ENCODE peak calls at places on chromosomes 2 and 18, in nine cellular contexts. U, X, F, R, D, A, P, E and N are unnamed samples.
A peak's percentile ranks its signal among the peaks of the same experiment; 100 is the strongest.

GRCh38 chr2:241036964-241037421 is 38.6 kb downstream of the SNED1 start:
- DNase-seq in E (no peak), A (peak; percentile 77), D (no peak), U (no peak), R (no peak), X (no peak), F (no peak), P (no peak), N (no peak)

GRCh38 chr2:134917958-134918517 is 584 bp upstream of the CCNT2 start:
- DNase-seq in P (no peak), D (peak; percentile 94), E (no peak), F (peak; percentile 96), U (no peak), A (no peak), X (peak; percentile 87), R (no peak), N (no peak)

GRCh38 chr18:43620936-43621335 is 343.6 kb upstream of the SYT4 start:
- DNase-seq in A (peak; percentile 21), R (peak; percentile 55), F (peak; percentile 8), D (peak; percentile 68), E (no peak), P (no peak), U (peak; percentile 16), X (no peak), N (no peak)

GRCh38 chr18:21686282-21687105 is 18.1 kb downstream of the ABHD3 start:
- DNase-seq in P (no peak), D (no peak), F (no peak), A (no peak), R (peak; percentile 54), X (no peak), E (no peak), U (no peak), N (no peak)

GRCh38 chr2:124919296-124919695 is 894.2 kb downstream of the CNTNAP5 start:
- DNase-seq in R (no peak), E (no peak), U (no peak), D (no peak), F (no peak), P (no peak), X (no peak), A (no peak), N (no peak)

GRCh38 chr2:11635141-11635540 is 34.9 kb downstream of the NTSR2 start:
- DNase-seq in R (no peak), F (no peak), D (no peak), X (no peak), P (no peak), E (no peak), U (no peak), A (no peak), N (no peak)

GRCh38 chr18:51614033-51614432 is 416.6 kb upstream of the MEX3C start:
- DNase-seq in F (no peak), A (no peak), U (peak; percentile 76), E (no peak), R (no peak), P (no peak), X (no peak), D (no peak), N (peak; percentile 15)

GRCh38 chr18:4077204-4077603 is 377.9 kb downstream of the DLGAP1 start:
- DNase-seq in E (no peak), U (no peak), P (no peak), D (no peak), R (no peak), A (no peak), X (no peak), F (no peak), N (no peak)

GRCh38 chr2:79977782-79978181 is 326.8 kb downstream of the LRRTM1 start:
- DNase-seq in P (no peak), X (no peak), U (no peak), F (no peak), E (no peak), R (peak; percentile 11), D (no peak), A (no peak), N (no peak)

GRCh38 chr2:119025762-119026351 is 83.9 kb downstream of the MARCO start:
- DNase-seq in U (no peak), F (no peak), R (no peak), X (no peak), E (no peak), P (no peak), D (no peak), A (no peak), N (no peak)

GRCh38 chr18:79395308-79395640 is 456 bp upstream of the NFATC1 start:
- DNase-seq in U (no peak), R (no peak), D (no peak), X (no peak), E (no peak), A (no peak), P (no peak), F (no peak), N (no peak)

GRCh38 chr2:42929985-42930581 is 137.7 kb upstream of the HAAO start:
- DNase-seq in P (no peak), X (no peak), F (no peak), A (no peak), D (peak; percentile 26), E (no peak), U (no peak), R (peak; percentile 73), N (no peak)

GRCh38 chr2:160337728-160338127 is 137.7 kb upstream of the ITGB6 start:
- DNase-seq in R (no peak), E (no peak), X (no peak), U (no peak), D (no peak), A (no peak), F (no peak), P (no peak), N (no peak)

GRCh38 chr2:38462121-38462634 is 85.1 kb upstream of the ATL2 start:
- DNase-seq in X (peak; percentile 33), R (peak; percentile 86), P (no peak), A (no peak), E (no peak), D (no peak), U (peak; percentile 98), F (peak; percentile 100), N (peak; percentile 84)

GRCh38 chr18:12598181-12598921 is 59.6 kb downstream of the SPIRE1 start:
- DNase-seq in U (peak; percentile 49), P (no peak), A (no peak), F (no peak), X (no peak), D (no peak), E (no peak), R (peak; percentile 58), N (no peak)

GRCh38 chr18:72869786-72870185 is 2.0 kb upstream of the NETO1 start:
- DNase-seq in A (peak; percentile 40), F (no peak), R (peak; percentile 42), U (no peak), D (no peak), E (no peak), P (no peak), X (no peak), N (no peak)

GRCh38 chr18:58640891-58641610 is 12.2 kb upstream of the ALPK2 start:
- DNase-seq in F (no peak), A (no peak), U (no peak), P (no peak), R (no peak), X (no peak), E (no peak), D (no peak), N (no peak)

GRCh38 chr2:16281451-16282330 is 341.3 kb downstream of the MYCN start:
- DNase-seq in P (no peak), E (no peak), U (no peak), R (no peak), F (peak; percentile 57), A (peak; percentile 37), D (peak; percentile 15), X (no peak), N (peak; percentile 2)

GRCh38 chr18:32349728-32350395 is 120.8 kb downstream of the GAREM1 start:
- DNase-seq in R (peak; percentile 96), A (no peak), D (no peak), P (no peak), X (peak; percentile 45), U (peak; percentile 6), F (peak; percentile 2), E (no peak), N (peak; percentile 94)

GRCh38 chr2:74991977-74992376 is 33.5 kb downstream of the POLE4 start:
- DNase-seq in X (no peak), D (no peak), F (no peak), A (no peak), E (no peak), U (no peak), R (peak; percentile 79), P (no peak), N (peak; percentile 73)

GRCh38 chr2:111226797-111227700 is 106.3 kb downstream of the BCL2L11 start:
- DNase-seq in U (no peak), A (no peak), P (no peak), F (no peak), R (peak; percentile 55), E (no peak), X (no peak), D (no peak), N (no peak)

GRCh38 chr18:23337599-23338444 is 115.3 kb upstream of the RIOK3 start:
- DNase-seq in A (no peak), F (peak; percentile 10), R (no peak), U (no peak), X (no peak), E (no peak), P (no peak), D (peak; percentile 13), N (peak; percentile 56)

GRCh38 chr2:29766191-29766590 is 155.2 kb downstream of the ALK start:
- DNase-seq in R (peak; percentile 79), P (no peak), D (no peak), E (no peak), U (no peak), X (no peak), F (no peak), A (no peak), N (no peak)

GRCh38 chr18:79871481-79872091 is 73.8 kb downstream of the KCNG2 start:
- DNase-seq in A (no peak), F (no peak), R (no peak), D (no peak), P (no peak), X (no peak), E (no peak), U (no peak), N (no peak)

GRCh38 chr2:177165103-177165583 is 47.5 kb upstream of the HNRNPA3 start:
- DNase-seq in P (no peak), F (peak; percentile 46), E (no peak), D (peak; percentile 65), R (peak; percentile 73), U (peak; percentile 37), X (peak; percentile 22), A (no peak), N (no peak)

GRCh38 chr2:120383191-120383590 is 37.3 kb downstream of the INHBB start:
- DNase-seq in P (no peak), R (no peak), F (no peak), E (no peak), D (no peak), U (no peak), X (no peak), A (no peak), N (no peak)

GRCh38 chr18:45312727-45313126 is 302.5 kb upstream of the SLC14A2 start:
- DNase-seq in R (no peak), P (no peak), E (no peak), D (no peak), A (no peak), F (no peak), X (no peak), U (no peak), N (no peak)